ENCODE peak calls at places on chromosomes 13 and 19, in five cellular contexts. A, I, S, K and D are unnamed samples.

GRCh38 chr19:42253245-42254082 is 1.5 kb downstream of the ERF start:
- DNase-seq in A (no peak), I (no peak), S (no peak), K (peak; percentile 87), D (no peak)

GRCh38 chr13:111256458-111256857 is 64.0 kb upstream of the TEX29 start:
- DNase-seq in A (no peak), I (no peak), S (no peak), K (no peak), D (no peak)

GRCh38 chr19:55866521-55866920 is 30.2 kb downstream of the NLRP4 start:
- DNase-seq in A (no peak), I (no peak), S (no peak), K (no peak), D (no peak)

GRCh38 chr19:35123573-35123972 is 8.0 kb downstream of the FXYD3 start:
- DNase-seq in A (no peak), I (no peak), S (no peak), K (no peak), D (no peak)

GRCh38 chr13:77696006-77696862 is 1.3 kb upstream of the SLAIN1 start:
- DNase-seq in A (no peak), I (no peak), S (no peak), K (no peak), D (no peak)

GRCh38 chr13:105798541-105798940 is 736.9 kb downstream of the EFNB2 start:
- DNase-seq in A (no peak), I (no peak), S (no peak), K (no peak), D (no peak)

GRCh38 chr19:1366899-1367870 is 16.5 kb upstream of the NDUFS7 start:
- DNase-seq in A (no peak), I (no peak), S (no peak), K (no peak), D (no peak)

GRCh38 chr19:33825556-33825955 is 28.9 kb downstream of the KCTD15 start:
- DNase-seq in A (no peak), I (no peak), S (no peak), K (no peak), D (no peak)

GRCh38 chr13:78660130-78660857 is 1.3 kb upstream of the OBI1 start:
- DNase-seq in A (no peak), I (no peak), S (no peak), K (no peak), D (no peak)

GRCh38 chr19:18058208-18059009 is 28.3 kb downstream of the IL12RB1 start:
- DNase-seq in A (peak; percentile 26), I (no peak), S (peak; percentile 53), K (peak; percentile 85), D (peak; percentile 68)

GRCh38 chr19:55486971-55487883 is 1.0 kb upstream of the SSC5D start:
- DNase-seq in A (no peak), I (no peak), S (no peak), K (peak; percentile 32), D (no peak)

GRCh38 chr19:10553943-10554381 is 10.3 kb downstream of the ATG4D start:
- DNase-seq in A (no peak), I (peak; percentile 55), S (no peak), K (no peak), D (no peak)

GRCh38 chr13:79987323-79987722 is 353.6 kb downstream of the SPRY2 start:
- DNase-seq in A (no peak), I (no peak), S (no peak), K (no peak), D (no peak)

GRCh38 chr13:104310861-104311260 is 1244.6 kb upstream of the SLC10A2 start:
- DNase-seq in A (no peak), I (no peak), S (no peak), K (no peak), D (no peak)

GRCh38 chr13:104314321-104314720 is 1248.1 kb upstream of the SLC10A2 start:
- DNase-seq in A (no peak), I (no peak), S (no peak), K (no peak), D (no peak)

GRCh38 chr13:104314926-104315535 is 1248.8 kb upstream of the SLC10A2 start:
- DNase-seq in A (no peak), I (no peak), S (no peak), K (no peak), D (no peak)

GRCh38 chr13:104318121-104318520 is 1251.9 kb upstream of the SLC10A2 start:
- DNase-seq in A (peak; percentile 4), I (no peak), S (no peak), K (no peak), D (no peak)

DNA sequence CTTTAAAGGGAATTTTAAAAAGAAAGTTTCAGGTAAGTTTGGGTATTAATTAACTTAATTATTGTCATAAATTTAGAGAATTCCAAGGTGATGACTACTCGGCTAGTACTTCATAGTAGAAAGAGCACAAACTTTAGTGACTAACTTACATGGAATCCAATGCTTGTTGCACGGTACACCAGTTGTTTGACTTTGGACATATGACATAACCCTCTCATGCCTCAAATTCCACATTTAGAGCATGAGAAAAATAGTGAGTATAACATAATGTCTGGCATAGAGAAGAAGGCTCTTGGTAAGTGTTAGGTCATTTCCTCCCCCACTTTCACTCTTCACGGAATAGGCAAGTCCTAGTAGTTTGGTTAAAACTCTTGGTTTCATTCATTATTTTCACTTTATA is 1249.4 kb upstream of the SLC10A2 start:
- DNase-seq in A (peak; percentile 3), I (no peak), S (no peak), K (no peak), D (no peak)
- TF ChIP-seq ZNF274 in A (no peak), I (no peak), S (no peak), K (no peak), D (no peak)

GRCh38 chr19:48615145-48616040 is 517 bp upstream of the FAM83E start:
- DNase-seq in A (no peak), I (no peak), S (no peak), K (peak; percentile 7), D (no peak)

GRCh38 chr19:48613852-48614435 is 932 bp downstream of the FAM83E start:
- DNase-seq in A (no peak), I (no peak), S (no peak), K (no peak), D (no peak)

GRCh38 chr19:48611872-48612271 is 3.0 kb downstream of the FAM83E start:
- DNase-seq in A (no peak), I (no peak), S (no peak), K (no peak), D (no peak)

GRCh38 chr19:48614436-48615144 is at the start of gene FAM83E:
- DNase-seq in A (no peak), I (no peak), S (no peak), K (peak; percentile 63), D (no peak)

GRCh38 chr19:48613024-48613851 is 1.6 kb downstream of the FAM83E start:
- DNase-seq in A (no peak), I (no peak), S (no peak), K (no peak), D (no peak)
- H3K4me3 ChIP-seq in A (no peak overlapping the region), I (no peak overlapping the region), S (no peak overlapping the region), K (no peak overlapping the region), D (no peak overlapping the region)

DNA sequence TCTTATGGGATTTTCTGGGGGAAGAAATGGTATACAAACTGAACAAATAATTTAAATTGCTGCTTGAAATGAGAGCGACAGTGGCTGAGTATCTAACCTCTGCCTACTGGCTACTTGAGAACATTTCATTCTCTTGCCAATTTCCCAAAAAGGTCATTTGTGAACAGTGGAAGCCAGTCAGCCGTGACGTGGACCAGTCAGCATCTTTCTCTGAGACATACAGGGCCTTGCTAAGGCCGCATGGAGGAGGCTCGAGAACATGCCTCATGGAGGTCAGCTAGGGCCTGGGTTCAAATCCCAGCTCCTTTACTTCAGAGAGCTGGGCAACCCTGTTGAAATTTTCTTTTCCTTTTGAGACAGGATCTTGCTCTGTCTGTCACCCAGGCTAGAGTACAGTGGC is 20.3 kb downstream of the ZC3H4 start:
- DNase-seq in A (no peak), I (no peak), S (no peak), K (no peak), D (no peak)
- TF ChIP-seq ZNF274 in A (no peak), I (no peak), S (no peak), K (no peak), D (no peak)

DNA sequence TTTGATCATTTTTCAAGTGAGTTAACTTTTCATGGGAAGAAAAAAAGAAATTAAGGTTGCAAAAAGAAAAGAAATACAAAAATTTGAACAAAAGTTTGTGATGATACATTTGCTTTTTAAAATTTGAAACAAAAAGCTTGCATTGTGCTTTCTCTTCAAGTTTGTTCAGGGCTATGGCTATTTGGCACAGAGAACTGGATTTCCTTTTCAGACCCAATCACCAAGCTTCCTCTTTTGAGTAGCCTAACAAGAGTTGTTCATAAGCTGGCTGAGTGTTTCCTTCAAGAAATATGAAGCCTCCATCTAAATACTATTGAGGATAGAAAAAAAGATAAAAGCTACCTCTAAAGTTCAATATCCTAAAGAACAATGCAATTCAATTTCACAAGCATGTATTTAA is 787.8 kb downstream of the LIG4 start:
- DNase-seq in A (no peak), I (no peak), S (no peak), K (no peak), D (no peak)
- H3K4me3 ChIP-seq in A (no peak overlapping the region), I (no peak overlapping the region), S (no peak overlapping the region), K (no peak overlapping the region), D (no peak overlapping the region)